ENCODE peak calls at places on chromosomes 2 and 18, in seven cellular contexts. X is mesenchymal stem cell, R is neuronal stem cell, I is IMR-90, T is fibroblast of lung, S is neural progenitor cell, B is colonic mucosa. M is an unnamed sample. For H3K36me3, the result is how much of the 10 kb centered on the place peaks cover.

GRCh38 chr2:14288016-14288415 is 344.5 kb upstream of the LRATD1 start:
- DNase-seq in R (no peak), S (no peak), T (no peak), I (no peak), B (no peak), X (no peak), M (no peak)

GRCh38 chr2:88654714-88655113 is 27.4 kb upstream of the EIF2AK3 start:
- DNase-seq in T (peak), S (no peak), I (peak), R (no peak), B (no peak), X (peak), M (no peak)

GRCh38 chr18:2900742-2901404 is 54.1 kb downstream of the EMILIN2 start:
- DNase-seq in X (no peak), S (no peak), I (no peak), B (no peak), T (no peak), R (no peak), M (peak)

GRCh38 chr2:37472959-37473358 is 128.5 kb downstream of the QPCT start:
- DNase-seq in T (peak), B (no peak), X (peak), R (no peak), I (peak), S (no peak), M (no peak)

GRCh38 chr2:201440182-201440581 is 11.1 kb downstream of the TRAK2 start:
- DNase-seq in I (no peak), R (no peak), X (no peak), B (peak), S (no peak), T (no peak), M (peak)

GRCh38 chr18:23115683-23116096 is 19.6 kb upstream of the CABLES1 start:
- DNase-seq in I (peak), S (no peak), T (peak), R (no peak), B (no peak), X (peak), M (no peak)

GRCh38 chr2:75053484-75054112 is 95.2 kb downstream of the POLE4 start:
- DNase-seq in B (no peak), S (peak), X (peak), R (peak), T (no peak), I (peak), M (peak)

GRCh38 chr2:71531522-71532047 is 78.2 kb downstream of the DYSF start:
- DNase-seq in S (no peak), X (peak), B (no peak), R (no peak), I (peak), T (peak), M (peak)

GRCh38 chr2:235883675-235884074 is 284.5 kb downstream of the GBX2 start:
- DNase-seq in I (no peak), X (no peak), R (no peak), S (no peak), B (no peak), T (no peak), M (no peak)

GRCh38 chr2:229417906-229418305 is 146.8 kb upstream of the PID1 start:
- DNase-seq in I (no peak), X (no peak), T (no peak), R (peak), S (peak), B (no peak), M (peak)

GRCh38 chr18:48940854-48941531 is 9.8 kb downstream of the SMAD7 start:
- DNase-seq in R (no peak), B (no peak), I (peak), T (no peak), S (no peak), X (peak), M (no peak)

GRCh38 chr18:6159426-6159825 is 255.3 kb downstream of the L3MBTL4 start:
- DNase-seq in T (no peak), R (no peak), S (no peak), X (no peak), B (no peak), I (no peak), M (no peak)

GRCh38 chr2:181991171-181991885 is 5.7 kb downstream of the PPP1R1C start:
- DNase-seq in X (no peak), B (no peak), T (no peak), I (no peak), S (no peak), R (no peak), M (no peak)

GRCh38 chr2:182784777-182785176 is 68.7 kb downstream of the DNAJC10 start:
- DNase-seq in S (peak), B (no peak), T (peak), I (peak), X (peak), R (peak), M (no peak)

GRCh38 chr2:101057051-101057933 is 55.2 kb downstream of the RPL31 start:
- DNase-seq in T (no peak), I (no peak), R (no peak), B (no peak), S (no peak), X (no peak), M (no peak)

GRCh38 chr2:182667321-182667695 is 48.7 kb upstream of the DNAJC10 start:
- DNase-seq in B (no peak), R (no peak), I (no peak), X (no peak), T (no peak), S (no peak), M (no peak)

DNA sequence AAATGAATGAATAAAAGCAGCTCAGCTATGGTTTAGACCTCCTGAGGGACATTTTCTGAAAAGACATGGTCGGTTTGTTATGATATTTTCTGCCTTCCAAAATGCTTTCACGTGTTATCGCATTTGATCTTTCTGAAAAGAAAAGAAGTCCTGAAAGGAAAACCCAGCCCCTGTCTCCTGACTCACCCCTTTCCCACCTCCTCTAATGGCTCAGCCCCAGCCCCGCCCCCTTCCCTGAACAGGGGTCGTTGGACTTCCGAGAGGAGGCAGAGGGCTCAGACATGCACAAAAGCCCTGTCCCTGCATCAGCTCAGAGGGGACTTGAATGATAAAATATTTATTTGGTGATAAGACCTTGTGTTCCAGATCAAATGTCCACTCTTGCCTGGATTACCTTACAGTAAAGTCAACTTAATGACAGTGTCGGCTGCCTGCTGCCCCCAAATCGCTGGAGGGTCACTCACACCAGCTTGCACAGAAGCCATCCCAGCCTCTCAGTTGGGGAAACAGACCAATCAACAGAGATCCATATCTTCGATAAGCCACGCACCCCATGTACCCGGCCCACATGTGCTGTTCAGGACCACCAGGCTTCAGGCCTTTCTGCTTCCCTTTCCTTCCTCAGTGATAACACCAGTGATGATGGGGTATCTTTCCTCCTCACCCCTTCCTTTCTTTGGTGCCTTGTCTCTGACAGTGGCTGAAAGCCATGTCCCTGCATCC is 69.6 kb downstream of the CLHC1 start:
- DNase-seq in S (peak), B (no peak), I (no peak), X (no peak), T (no peak), R (no peak), M (peak)
- H3K27ac ChIP-seq in S (no peak), B (no peak), I (peak), X (peak), T (no peak), R (no peak), M (no peak)

GRCh38 chr2:173161516-173161915 is 85.9 kb downstream of the MAP3K20 start:
- DNase-seq in X (no peak), I (no peak), S (no peak), B (no peak), T (no peak), R (no peak), M (no peak)

GRCh38 chr2:173159794-173160463 is 84.3 kb downstream of the MAP3K20 start:
- DNase-seq in R (peak), T (peak), B (peak), X (peak), S (peak), I (peak), M (peak)

GRCh38 chr2:173161040-173161439 is 85.4 kb downstream of the MAP3K20 start:
- DNase-seq in R (no peak), X (no peak), B (no peak), I (peak), S (no peak), T (no peak), M (no peak)

GRCh38 chr2:173157894-173158293 is 82.2 kb downstream of the MAP3K20 start:
- DNase-seq in B (no peak), T (no peak), R (no peak), I (no peak), X (no peak), S (no peak), M (no peak)

GRCh38 chr2:173160618-173161017 is 85.0 kb downstream of the MAP3K20 start:
- DNase-seq in S (no peak), X (no peak), R (no peak), T (no peak), I (no peak), B (no peak), M (no peak)
- H3K9ac ChIP-seq in S (no peak), X (peak), R (no peak), T (peak), I (peak), B (no peak), M (no peak)

DNA sequence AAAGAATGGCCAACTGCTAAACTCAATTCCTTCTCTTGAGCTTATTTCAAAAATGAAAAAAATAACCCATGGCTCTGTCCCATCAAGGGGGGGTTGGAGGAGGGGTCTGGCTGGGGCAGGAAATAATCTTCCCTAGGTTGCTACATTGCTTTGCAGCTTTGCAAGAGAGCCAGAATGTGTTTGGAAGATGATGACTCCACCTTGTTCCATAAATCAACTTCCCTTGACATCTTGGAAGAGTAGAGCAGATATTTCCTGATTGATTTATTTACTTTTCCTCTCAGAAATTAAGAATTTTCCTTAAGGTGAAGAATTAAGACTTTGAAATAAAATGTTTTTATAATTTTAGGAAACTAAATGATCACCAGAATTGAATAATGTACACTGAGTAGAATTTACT is 41.3 kb downstream of the ESCO1 start:
- DNase-seq in S (no peak), T (no peak), X (no peak), B (no peak), I (no peak), R (no peak), M (no peak)
- H3K36me3 ChIP-seq in S (under half), T (under half), X (half or more), B (under half), I (under half), R (half or more), M (half or more)

GRCh38 chr18:829432-829831 is 17.4 kb upstream of the YES1 start:
- DNase-seq in B (no peak), I (no peak), T (no peak), X (no peak), S (no peak), R (no peak), M (no peak)
- H3K27ac ChIP-seq in B (no peak), I (no peak), T (no peak), X (no peak), S (no peak), R (no peak), M (no peak)

GRCh38 chr2:55097462-55098410 is 47.5 kb upstream of the RTN4 start:
- DNase-seq in R (no peak), S (no peak), T (peak), I (no peak), X (peak), B (no peak), M (no peak)
- H3K9ac ChIP-seq in R (no peak), S (no peak), T (no peak), I (no peak), X (no peak), B (no peak), M (no peak)

DNA sequence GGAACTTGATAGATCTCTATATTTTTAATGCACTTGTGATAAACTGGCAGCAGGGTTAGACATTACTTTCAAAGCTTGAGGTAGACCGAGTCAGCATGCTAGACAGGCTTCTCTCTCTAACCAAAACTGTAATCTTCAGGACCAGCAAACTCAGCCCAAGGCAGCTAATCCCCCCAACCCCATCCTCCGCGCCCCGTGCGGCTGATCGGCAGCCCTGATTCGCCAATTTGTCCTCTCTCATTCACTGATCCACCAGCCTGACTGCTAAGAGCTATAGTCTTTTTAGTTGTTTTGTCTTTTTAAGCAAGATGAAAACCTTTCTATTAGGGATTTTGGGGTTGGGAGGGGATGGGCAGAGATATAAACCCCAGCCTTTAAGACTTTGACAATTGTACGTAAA is 20.7 kb downstream of the ASPRV1 start:
- DNase-seq in T (no peak), X (no peak), B (no peak), S (peak), I (no peak), R (peak), M (no peak)
- H3K36me3 ChIP-seq in T (under half), X (half or more), B (under half), S (under half), I (under half), R (under half), M (under half)

DNA sequence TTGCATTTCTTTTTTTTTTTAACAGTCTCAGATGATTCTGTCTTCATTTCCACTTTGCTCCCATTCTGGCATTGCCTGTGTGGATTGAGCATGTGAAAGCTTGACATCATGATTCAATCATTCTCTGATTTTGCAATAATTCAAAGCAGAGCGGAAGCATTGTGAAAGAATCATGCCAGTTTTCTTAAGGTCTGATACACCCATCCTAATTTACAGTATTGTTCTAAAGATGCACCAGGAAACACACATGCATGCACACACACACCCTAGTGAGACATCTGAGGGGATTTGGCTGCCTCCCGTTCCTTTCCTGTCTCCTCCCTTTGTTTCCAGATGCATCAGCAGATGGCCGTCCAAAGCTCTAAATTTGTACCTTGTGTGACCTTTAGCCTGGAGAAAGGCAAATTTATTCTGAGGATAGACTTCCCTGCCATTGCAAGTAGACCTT is 97.3 kb downstream of the FMNL2 start:
- DNase-seq in R (no peak), X (peak), S (no peak), B (no peak), I (peak), T (peak), M (no peak)
- H3K27ac ChIP-seq in R (no peak), X (no peak), S (peak), B (no peak), I (no peak), T (no peak), M (peak)

GRCh38 chr2:44137048-44137447 is 31.6 kb upstream of the PPM1B start:
- DNase-seq in B (no peak), R (no peak), X (no peak), T (no peak), S (no peak), I (no peak), M (no peak)
- H3K9ac ChIP-seq in B (no peak), R (no peak), X (no peak), T (no peak), S (no peak), I (no peak), M (no peak)

M was measured in endodermal cell.